ENCODE peak calls at places on chromosomes 1 and 21, in five cellular contexts. Z is mammary epithelial cell, O is esophagus squamous epithelium, X is pancreas, U is foreskin fibroblast. K is an unnamed sample.

GRCh38 chr1:37752583-37753471 is 12.1 kb downstream of the EPHA10 start:
- DNase-seq in O (no peak), Z (no peak), X (peak), U (peak), K (peak)

GRCh38 chr1:189681252-189681919 is 796.3 kb downstream of the BRINP3 start:
- DNase-seq in X (no peak), U (no peak), Z (no peak), O (no peak), K (no peak)

GRCh38 chr1:232334811-232335210 is 295.1 kb downstream of the SIPA1L2 start:
- DNase-seq in O (no peak), U (no peak), Z (peak), X (no peak), K (no peak)

GRCh38 chr1:235631816-235632215 is 17.8 kb downstream of the GNG4 start:
- DNase-seq in U (no peak), O (no peak), X (no peak), Z (no peak), K (no peak)

GRCh38 chr1:31712041-31712440 is 8.2 kb upstream of the COL16A1 start:
- DNase-seq in O (no peak), Z (no peak), X (no peak), U (peak), K (peak)

GRCh38 chr1:9787702-9788101 is 36.1 kb downstream of the CLSTN1 start:
- DNase-seq in X (no peak), U (no peak), Z (no peak), O (no peak), K (no peak)

GRCh38 chr1:80053613-80054012 is 1047.1 kb upstream of the ADGRL4 start:
- DNase-seq in Z (no peak), U (no peak), O (no peak), X (no peak), K (no peak)

GRCh38 chr1:113074237-113074636 is 1.2 kb downstream of the LRIG2 start:
- DNase-seq in O (no peak), U (peak), X (no peak), Z (peak), K (no peak)

GRCh38 chr1:31421404-31422040 is 8.5 kb downstream of the SERINC2 start:
- DNase-seq in Z (peak), X (no peak), U (peak), O (no peak), K (peak)

GRCh38 chr1:98068016-98068415 is 147.2 kb upstream of the DPYD start:
- DNase-seq in Z (no peak), U (no peak), X (no peak), O (no peak), K (no peak)

GRCh38 chr21:38802050-38803026 is 3.4 kb upstream of the ETS2 start:
- DNase-seq in X (no peak), Z (no peak), O (no peak), U (no peak), K (no peak)

GRCh38 chr1:208280681-208281439 is 36.7 kb upstream of the PLXNA2 start:
- DNase-seq in X (no peak), O (no peak), Z (no peak), U (no peak), K (no peak)

GRCh38 chr1:65528104-65528503 is 107.6 kb downstream of the LEPR start:
- DNase-seq in X (no peak), U (no peak), O (no peak), Z (no peak), K (no peak)

GRCh38 chr1:70483342-70483741 is 72.3 kb downstream of the CTH start:
- DNase-seq in X (no peak), Z (no peak), O (no peak), U (no peak), K (no peak)

GRCh38 chr1:206012086-206012859 is 9.1 kb upstream of the RAB7B start:
- DNase-seq in U (no peak), O (peak), X (peak), Z (no peak), K (no peak)

GRCh38 chr1:206504363-206504713 is 3.0 kb upstream of the RASSF5 start:
- DNase-seq in Z (no peak), U (no peak), O (no peak), X (no peak), K (no peak)

GRCh38 chr1:3688356-3688755 is 36.0 kb downstream of the TP73 start:
- DNase-seq in U (no peak), O (no peak), Z (no peak), X (no peak), K (peak)

GRCh38 chr1:234093741-234094140 is 189.3 kb downstream of the SLC35F3 start:
- DNase-seq in X (no peak), O (no peak), U (no peak), Z (no peak), K (no peak)

GRCh38 chr1:198480876-198481275 is 59.6 kb downstream of the ATP6V1G3 start:
- DNase-seq in X (no peak), U (no peak), Z (no peak), O (no peak), K (no peak)

GRCh38 chr1:156590326-156591180 is 1.0 kb upstream of the NAXE start:
- DNase-seq in X (no peak), Z (no peak), U (peak), O (no peak), K (no peak)

GRCh38 chr1:160777486-160778089 is 18.4 kb upstream of the LY9 start:
- DNase-seq in U (no peak), Z (peak), X (peak), O (no peak), K (peak)

GRCh38 chr1:182446033-182446669 is 3.8 kb upstream of the RGSL1 start:
- DNase-seq in U (peak), X (no peak), Z (peak), O (no peak), K (peak)

GRCh38 chr1:221089273-221089672 is 210.0 kb downstream of the HLX start:
- DNase-seq in O (no peak), U (peak), X (no peak), Z (no peak), K (no peak)

GRCh38 chr1:109149874-109150601 is 36.1 kb downstream of the ELAPOR1 start:
- DNase-seq in U (no peak), O (no peak), X (no peak), Z (no peak), K (no peak)

GRCh38 chr1:71428029-71428428 is 347.2 kb upstream of the ZRANB2 start:
- DNase-seq in O (no peak), X (no peak), Z (no peak), U (no peak), K (no peak)

GRCh38 chr1:9628541-9629444 is 22.7 kb upstream of the PIK3CD start:
- DNase-seq in O (no peak), X (no peak), Z (no peak), U (no peak), K (no peak)

DNA sequence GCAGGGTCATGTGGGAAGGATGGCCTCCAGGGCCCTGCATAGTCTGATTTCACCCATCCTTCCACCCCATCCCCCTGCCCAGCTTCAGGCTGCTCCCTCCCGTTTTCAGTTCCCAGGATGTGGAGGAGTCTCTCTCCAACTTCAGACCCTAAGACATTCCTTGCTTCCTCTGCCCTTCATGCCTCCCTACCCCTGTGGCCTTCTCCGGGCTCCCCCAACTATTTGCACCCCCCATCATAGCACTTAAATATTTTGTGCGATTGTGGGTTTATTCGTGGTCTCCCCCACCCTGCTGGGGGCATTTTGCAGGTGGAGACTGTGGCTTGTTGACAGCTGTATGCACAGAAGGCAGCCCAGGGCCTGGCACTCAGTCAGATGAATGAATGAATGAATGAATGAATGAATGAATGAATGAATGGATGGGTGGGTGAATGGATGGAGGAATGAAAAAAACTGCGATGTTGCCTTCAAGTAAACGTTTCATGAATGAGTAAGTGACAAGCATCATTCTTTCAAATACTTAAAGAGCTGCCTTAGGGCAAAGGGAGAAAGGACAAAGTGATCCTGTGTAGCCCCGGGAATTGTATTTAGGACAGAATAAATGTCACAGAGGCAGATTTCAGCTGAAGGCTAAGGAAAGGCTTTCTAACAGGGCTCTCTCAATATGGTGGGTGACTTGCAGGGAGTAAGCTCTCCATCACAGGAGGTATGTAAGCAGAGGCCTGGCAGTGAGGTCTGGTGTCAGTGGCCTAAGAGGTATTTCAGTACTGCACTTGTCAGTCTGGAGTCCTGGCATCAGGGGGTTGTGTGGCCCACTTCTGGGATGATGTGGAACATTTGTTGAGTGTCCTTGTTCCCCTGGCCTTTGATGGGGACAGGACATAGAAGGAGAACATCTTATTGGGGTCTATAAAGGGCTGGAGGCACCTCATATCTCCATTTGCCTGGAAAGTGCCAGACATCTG is 156.4 kb downstream of the PTPRU start:
- DNase-seq in X (no peak), O (no peak), U (no peak), Z (no peak), K (no peak)
- TF ChIP-seq CTCF in X (no peak), O (no peak), U (no peak), Z (no peak), K (no peak)

GRCh38 chr1:1122078-1122811 is 6.4 kb upstream of the C1orf159 start:
- DNase-seq in U (peak), O (no peak), X (peak), Z (peak), K (peak)

GRCh38 chr1:1124508-1124785 is 8.6 kb upstream of the C1orf159 start:
- DNase-seq in Z (no peak), U (no peak), X (no peak), O (no peak), K (no peak)

GRCh38 chr1:1124786-1125642 is 9.1 kb upstream of the C1orf159 start:
- DNase-seq in O (no peak), U (no peak), Z (no peak), X (peak), K (no peak)

GRCh38 chr1:1122981-1123480 is 7.1 kb upstream of the C1orf159 start:
- DNase-seq in O (no peak), U (peak), X (no peak), Z (no peak), K (peak)

DNA sequence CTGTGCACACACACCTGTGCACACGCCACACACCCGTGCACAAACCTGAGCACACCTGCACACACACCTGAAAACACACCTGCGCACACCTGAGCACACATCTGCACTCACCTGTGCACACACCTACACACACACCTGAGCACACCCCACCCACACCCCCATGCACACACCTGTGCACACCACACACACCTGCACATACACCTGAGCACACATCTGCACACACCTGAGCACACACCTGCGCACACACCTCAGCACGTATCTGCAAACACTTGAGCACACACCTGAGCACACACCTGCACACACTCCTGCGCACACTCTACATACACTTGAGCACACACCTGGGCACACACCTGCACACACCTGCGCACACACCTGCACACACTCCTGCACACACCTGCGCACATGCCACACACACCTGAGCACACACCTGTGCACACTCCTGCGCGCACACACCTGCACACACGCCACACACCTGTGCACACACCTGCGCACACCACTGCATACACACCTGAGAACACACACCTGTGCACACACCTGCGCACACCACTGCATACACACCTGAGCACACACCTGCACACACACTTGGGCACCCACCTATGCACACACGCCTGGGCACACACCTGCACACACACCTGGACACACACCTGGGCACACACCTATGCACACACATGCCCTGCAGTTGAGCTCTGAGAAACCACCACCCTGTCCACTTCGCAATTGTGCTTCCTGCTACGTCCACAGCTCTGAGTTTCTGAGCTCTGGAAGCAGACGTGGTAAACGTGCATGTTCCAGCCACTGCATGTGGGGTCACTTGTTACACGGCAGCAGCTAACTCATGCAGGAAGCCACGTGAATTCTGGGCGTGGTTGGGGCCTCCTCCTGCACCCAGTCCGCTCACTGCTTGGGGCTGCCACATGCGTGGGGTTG is 8.0 kb upstream of the C1orf159 start:
- DNase-seq in O (no peak), Z (no peak), U (peak), X (no peak), K (peak)
- H3K4me3 ChIP-seq in O (no peak), Z (no peak), U (no peak), X (no peak), K (no peak)

DNA sequence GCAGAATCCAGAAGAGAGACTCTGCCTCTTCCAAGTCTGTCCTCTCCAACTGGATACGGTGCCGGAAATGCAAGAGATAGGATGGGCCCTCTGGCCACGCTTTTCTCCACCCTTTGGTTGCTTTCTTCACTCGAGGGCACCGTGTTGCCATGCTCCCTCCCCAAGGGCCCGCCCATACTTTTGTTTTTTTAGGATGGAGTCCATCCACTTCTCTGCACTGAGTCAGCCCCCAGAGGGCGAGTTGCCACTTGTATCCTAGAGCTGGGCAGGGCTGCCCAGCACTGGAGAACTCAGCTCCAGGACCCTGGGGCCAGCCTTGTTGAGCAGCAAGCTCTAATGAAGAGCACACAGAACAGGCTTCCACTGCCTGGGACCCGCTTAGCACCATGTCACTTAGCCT is 25.5 kb downstream of the IFNGR2 start:
- DNase-seq in X (no peak), Z (peak), U (peak), O (no peak), K (no peak)
- TF ChIP-seq CTCF in X (no peak), Z (no peak), U (no peak), O (no peak), K (no peak)

GRCh38 chr21:37338671-37339526 is 27.7 kb upstream of the DYRK1A start:
- DNase-seq in U (peak), X (peak), O (no peak), Z (peak), K (peak)
- H3K4me3 ChIP-seq in U (no peak), X (no peak), O (no peak), Z (no peak), K (no peak)

GRCh38 chr1:226223786-226224244 is 351 bp downstream of the MIXL1 start:
- DNase-seq in O (no peak), X (no peak), U (peak), Z (no peak), K (peak)
- TF ChIP-seq CTCF in O (no peak), X (no peak), U (no peak), Z (no peak), K (no peak)